ENCODE peak calls at places on chromosomes 4 and X, in eight cellular contexts. T is GM12865, S is psoas muscle, K is endodermal cell, E is RWPE2, V is fibroblast of lung, L is right atrium auricular region, M is pancreas. X is an unnamed sample.

GRCh38 chr4:7337196-7338058 is 97.3 kb downstream of the PSAPL1 start:
- DNase-seq in T (no peak), S (no peak), K (no peak), E (no peak), V (no peak), L (no peak), M (no peak), X (no peak)

GRCh38 chr4:142811034-142811433 is 35.1 kb downstream of the INPP4B start:
- DNase-seq in T (no peak), S (no peak), K (no peak), E (no peak), V (no peak), L (no peak), M (no peak), X (no peak)

GRCh38 chrX:28981952-28982351 is 394.7 kb downstream of the IL1RAPL1 start:
- DNase-seq in T (peak), S (no peak), K (no peak), E (no peak), V (no peak), L (no peak), M (no peak), X (no peak)

GRCh38 chr4:169756971-169757574 is 671 bp downstream of the HPF1 start:
- DNase-seq in T (peak), S (no peak), K (no peak), E (no peak), V (no peak), L (no peak), M (no peak), X (no peak)

GRCh38 chr4:81631958-81632439 is 160.3 kb upstream of the RASGEF1B start:
- DNase-seq in T (no peak), S (no peak), K (no peak), E (peak), V (peak), L (no peak), M (no peak), X (peak)

GRCh38 chrX:110992611-110993010 is 103.4 kb upstream of the PAK3 start:
- DNase-seq in T (peak), S (no peak), K (peak), E (no peak), V (peak), L (no peak), M (peak), X (no peak)

GRCh38 chr4:32207456-32207855 is 1487.3 kb downstream of the PCDH7 start:
- DNase-seq in T (no peak), S (no peak), K (no peak), E (no peak), V (peak), L (no peak), M (no peak), X (no peak)

GRCh38 chrX:150155396-150156048 is 207.6 kb upstream of the MAMLD1 start:
- DNase-seq in T (no peak), S (peak), K (peak), E (peak), V (peak), L (no peak), M (no peak), X (no peak)

GRCh38 chrX:25019707-25020390 is 4.1 kb upstream of the ARX start:
- DNase-seq in T (no peak), S (no peak), K (peak), E (no peak), V (no peak), L (no peak), M (no peak), X (no peak)

GRCh38 chr4:156976147-156976546 is 4.5 kb upstream of the PDGFC start:
- DNase-seq in T (no peak), S (no peak), K (no peak), E (no peak), V (peak), L (no peak), M (no peak), X (no peak)

GRCh38 chrX:15947648-15948317 is 93.2 kb upstream of the AP1S2 start:
- DNase-seq in T (no peak), S (no peak), K (peak), E (no peak), V (peak), L (no peak), M (no peak), X (no peak)

GRCh38 chrX:56385336-56385735 is 153.2 kb downstream of the KLF8 start:
- DNase-seq in T (no peak), S (no peak), K (no peak), E (no peak), V (no peak), L (no peak), M (no peak), X (no peak)

GRCh38 chr4:145058256-145058655 is 39.7 kb downstream of the ANAPC10 start:
- DNase-seq in T (no peak), S (no peak), K (no peak), E (no peak), V (peak), L (no peak), M (no peak), X (no peak)

GRCh38 chrX:71872542-71873458 is 37.8 kb upstream of the NHSL2 start:
- DNase-seq in T (no peak), S (no peak), K (peak), E (no peak), V (no peak), L (no peak), M (no peak), X (no peak)

GRCh38 chr4:185143596-185143969 is 517 bp downstream of the SLC25A4 start:
- DNase-seq in T (peak), S (peak), K (no peak), E (no peak), V (peak), L (no peak), M (peak), X (no peak)

GRCh38 chrX:115023139-115023538 is 5.7 kb upstream of the IL13RA2 start:
- DNase-seq in T (no peak), S (no peak), K (no peak), E (no peak), V (peak), L (no peak), M (no peak), X (peak)

GRCh38 chr4:151862766-151863165 is 102.0 kb upstream of the GATB start:
- DNase-seq in T (no peak), S (no peak), K (no peak), E (no peak), V (peak), L (no peak), M (no peak), X (no peak)

GRCh38 chr4:98803287-98803677 is 125.7 kb downstream of the EIF4E start:
- DNase-seq in T (no peak), S (no peak), K (peak), E (no peak), V (no peak), L (no peak), M (no peak), X (no peak)

GRCh38 chrX:103248553-103248952 is 6.4 kb downstream of the TCEAL8 start:
- DNase-seq in T (peak), S (no peak), K (no peak), E (no peak), V (peak), L (no peak), M (no peak), X (no peak)

GRCh38 chr4:13700196-13701140 is 72.9 kb upstream of the BOD1L1 start:
- DNase-seq in T (no peak), S (no peak), K (no peak), E (no peak), V (peak), L (no peak), M (no peak), X (peak)

GRCh38 chr4:66501986-66502385 is 831.7 kb upstream of the EPHA5 start:
- DNase-seq in T (no peak), S (no peak), K (no peak), E (no peak), V (no peak), L (no peak), M (no peak), X (no peak)

GRCh38 chrX:47218920-47219815 is 687 bp downstream of the CDK16 start:
- DNase-seq in T (peak), S (peak), K (peak), E (no peak), V (no peak), L (no peak), M (peak), X (no peak)

GRCh38 chr4:90137545-90137944 is 10.4 kb downstream of the CCSER1 start:
- DNase-seq in T (no peak), S (no peak), K (peak), E (no peak), V (peak), L (no peak), M (no peak), X (no peak)

GRCh38 chr4:152398060-152398459 is 137.8 kb downstream of the FBXW7 start:
- DNase-seq in T (no peak), S (no peak), K (no peak), E (no peak), V (peak), L (no peak), M (no peak), X (no peak)

GRCh38 chrX:124337916-124338315 is 5.5 kb downstream of the TEX13D start:
- DNase-seq in T (no peak), S (no peak), K (no peak), E (no peak), V (no peak), L (no peak), M (no peak), X (no peak)

GRCh38 chr4:82599336-82599735 is 37.5 kb upstream of the TMEM150C start:
- DNase-seq in T (peak), S (no peak), K (peak), E (no peak), V (no peak), L (no peak), M (no peak), X (no peak)

GRCh38 chr4:73479323-73479722 is 2.2 kb upstream of the AFM start:
- DNase-seq in T (no peak), S (no peak), K (no peak), E (no peak), V (no peak), L (no peak), M (no peak), X (no peak)

GRCh38 chr4:157713342-157713741 is 459.5 kb downstream of the GASK1B start:
- DNase-seq in T (no peak), S (no peak), K (no peak), E (no peak), V (no peak), L (no peak), M (no peak), X (no peak)

GRCh38 chr4:41256131-41256739 is 493 bp upstream of the UCHL1 start:
- DNase-seq in T (no peak), S (no peak), K (peak), E (no peak), V (peak), L (no peak), M (no peak), X (no peak)

GRCh38 chrX:153969125-153969903 is 2.3 kb downstream of the HCFC1 start:
- DNase-seq in T (no peak), S (no peak), K (no peak), E (no peak), V (no peak), L (no peak), M (no peak), X (no peak)

GRCh38 chr4:61085534-61085933 is 114.6 kb upstream of the ADGRL3 start:
- DNase-seq in T (no peak), S (no peak), K (no peak), E (no peak), V (no peak), L (no peak), M (no peak), X (no peak)

GRCh38 chr4:2402053-2402452 is 16.4 kb downstream of the ZFYVE28 start:
- DNase-seq in T (no peak), S (peak), K (peak), E (no peak), V (peak), L (peak), M (peak), X (no peak)

GRCh38 chrX:68719904-68720614 is 72.6 kb downstream of the STARD8 start:
- DNase-seq in T (no peak), S (no peak), K (peak), E (no peak), V (no peak), L (no peak), M (no peak), X (no peak)

GRCh38 chr4:149409186-149410056 is 406.2 kb downstream of the IQCM start:
- DNase-seq in T (no peak), S (peak), K (no peak), E (peak), V (peak), L (no peak), M (no peak), X (peak)

GRCh38 chrX:123173833-123174232 is 10.2 kb upstream of the GRIA3 start:
- DNase-seq in T (peak), S (no peak), K (no peak), E (no peak), V (no peak), L (no peak), M (no peak), X (no peak)

GRCh38 chr4:165927815-165928214 is 54.8 kb downstream of the TLL1 start:
- DNase-seq in T (no peak), S (no peak), K (no peak), E (no peak), V (no peak), L (no peak), M (no peak), X (no peak)

GRCh38 chr4:88257726-88258125 is 26.6 kb downstream of the PPM1K start:
- DNase-seq in T (no peak), S (no peak), K (no peak), E (no peak), V (no peak), L (no peak), M (no peak), X (no peak)

GRCh38 chr4:125368684-125369083 is 53.9 kb downstream of the FAT4 start:
- DNase-seq in T (no peak), S (no peak), K (no peak), E (no peak), V (peak), L (no peak), M (no peak), X (no peak)

GRCh38 chrX:4944767-4945166 is 1231.3 kb upstream of the PRKX start:
- DNase-seq in T (no peak), S (no peak), K (peak), E (no peak), V (no peak), L (no peak), M (no peak), X (no peak)
- H3K4me3 ChIP-seq in T (no peak), S (no peak), K (no peak), E (no peak), V (no peak), L (no peak), M (no peak), X (no peak)

DNA sequence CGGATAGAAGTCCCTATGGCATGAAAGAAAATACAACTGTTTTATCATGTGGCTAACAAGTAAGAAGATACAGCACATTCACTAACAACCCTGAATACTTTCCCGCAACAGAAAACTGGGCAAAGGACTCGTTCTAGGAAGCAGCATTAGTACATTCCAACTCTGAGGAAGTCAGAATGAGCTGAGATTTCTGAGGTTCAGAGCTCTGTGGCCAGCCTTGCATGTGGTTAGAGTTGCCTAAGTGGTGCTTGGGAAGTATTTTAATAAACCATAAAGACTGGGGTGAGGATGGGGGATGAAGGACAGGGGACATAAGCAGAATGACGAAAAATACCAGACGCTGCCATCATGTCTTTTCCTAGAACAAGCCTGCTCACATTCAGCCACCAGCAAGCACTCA is 82.2 kb downstream of the EFHC2 start:
- DNase-seq in T (no peak), S (no peak), K (no peak), E (no peak), V (no peak), L (no peak), M (no peak), X (no peak)
- H3K4me3 ChIP-seq in T (no peak), S (no peak), K (no peak), E (no peak), V (no peak), L (no peak), M (no peak), X (no peak)

GRCh38 chr4:147833254-147833653 is 101.4 kb downstream of the ARHGAP10 start:
- DNase-seq in T (peak), S (no peak), K (no peak), E (no peak), V (peak), L (no peak), M (no peak), X (peak)
- H3K4me3 ChIP-seq in T (no peak), S (no peak), K (no peak), E (no peak), V (no peak), L (no peak), M (no peak), X (no peak)

GRCh38 chr4:5051692-5052423 is 578 bp downstream of the STK32B start:
- DNase-seq in T (no peak), S (peak), K (peak), E (no peak), V (peak), L (no peak), M (peak), X (no peak)
- H3K4me3 ChIP-seq in T (no peak), S (peak), K (peak), E (peak), V (peak), L (peak), M (peak), X (peak)